ENCODE peak calls at places on chromosomes 3 and 15, in ten cellular contexts. E is breast epithelium, F is keratinocyte, H is MM.1S, C is fibroblast of lung, U is stomach, X is dorsolateral prefrontal cortex, W is brain microvascular endothelial cell, V is uterus, Q is tibial nerve. S is an unnamed sample.

GRCh38 chr3:183781246-183781645 is 44.1 kb downstream of the MAP6D1 start:
- DNase-seq in X (peak; percentile 53), E (no peak), F (no peak), U (no peak), C (no peak), H (no peak), V (no peak), W (no peak), Q (no peak), S (no peak)

GRCh38 chr3:68535782-68536181 is 396.6 kb downstream of the TAFA4 start:
- DNase-seq in E (no peak), F (no peak), W (no peak), H (no peak), C (no peak), Q (no peak), U (no peak), X (no peak), V (no peak), S (no peak)

GRCh38 chr15:38972831-38973230 is 408.2 kb upstream of the RASGRP1 start:
- DNase-seq in C (no peak), V (no peak), X (no peak), Q (no peak), H (no peak), E (no peak), U (no peak), F (no peak), W (peak; percentile 11), S (no peak)

GRCh38 chr3:181457190-181457589 is 254.5 kb upstream of the SOX2 start:
- DNase-seq in Q (no peak), X (peak; percentile 92), C (no peak), W (no peak), U (no peak), H (no peak), F (no peak), E (no peak), V (no peak), S (no peak)

GRCh38 chr3:15264486-15264885 is 58.4 kb downstream of the CAPN7 start:
- DNase-seq in W (no peak), V (no peak), Q (no peak), X (no peak), F (no peak), C (no peak), U (no peak), H (no peak), E (no peak), S (no peak)

GRCh38 chr3:89368846-89369245 is 261.4 kb downstream of the EPHA3 start:
- DNase-seq in C (no peak), W (no peak), H (no peak), Q (no peak), X (no peak), V (no peak), F (no peak), U (no peak), E (no peak), S (no peak)

GRCh38 chr3:168546707-168547106 is 451.0 kb upstream of the GOLIM4 start:
- DNase-seq in C (no peak), H (no peak), W (no peak), E (no peak), V (no peak), F (no peak), Q (no peak), U (no peak), X (no peak), S (no peak)

GRCh38 chr3:187870360-187871203 is 125.3 kb upstream of the BCL6 start:
- DNase-seq in W (no peak), E (no peak), V (no peak), Q (no peak), U (no peak), X (no peak), H (no peak), F (no peak), C (no peak), S (no peak)

GRCh38 chr3:124263168-124263567 is 271.2 kb upstream of the ROPN1 start:
- DNase-seq in E (no peak), V (no peak), U (no peak), C (peak; percentile 97), Q (no peak), W (peak; percentile 86), X (no peak), F (peak; percentile 81), H (no peak), S (peak; percentile 82)

GRCh38 chr15:42084465-42085235 is 9.7 kb downstream of the PLA2G4D start:
- DNase-seq in W (peak; percentile 42), F (peak; percentile 93), C (peak; percentile 43), U (peak; percentile 81), V (peak; percentile 62), Q (peak; percentile 35), E (peak; percentile 65), X (no peak), H (peak; percentile 42), S (peak; percentile 3)

GRCh38 chr3:171784387-171784786 is 25.9 kb downstream of the PLD1 start:
- DNase-seq in F (no peak), H (no peak), E (no peak), Q (no peak), V (no peak), C (no peak), W (no peak), U (no peak), X (no peak), S (no peak)

GRCh38 chr15:81087121-81087520 is 46.9 kb upstream of the CFAP161 start:
- DNase-seq in W (no peak), V (no peak), C (peak; percentile 32), F (no peak), U (no peak), E (no peak), Q (no peak), X (no peak), H (no peak), S (no peak)

GRCh38 chr3:14525685-14526631 is 14.2 kb downstream of the GRIP2 start:
- DNase-seq in X (peak; percentile 10), W (peak; percentile 66), Q (no peak), U (peak; percentile 37), C (peak; percentile 5), H (no peak), F (no peak), V (peak; percentile 56), E (peak; percentile 43), S (no peak)

GRCh38 chr15:33156021-33156420 is 38.5 kb downstream of the FMN1 start:
- DNase-seq in U (no peak), C (no peak), X (no peak), W (no peak), E (no peak), Q (no peak), H (no peak), F (no peak), V (no peak), S (no peak)

GRCh38 chr15:92074646-92075045 is 221.1 kb downstream of the SLCO3A1 start:
- DNase-seq in C (no peak), Q (no peak), U (no peak), X (no peak), F (no peak), W (no peak), E (no peak), H (no peak), V (no peak), S (no peak)

GRCh38 chr3:179829391-179829790 is 176.6 kb downstream of the USP13 start:
- DNase-seq in U (no peak), F (no peak), X (no peak), Q (no peak), V (no peak), W (no peak), C (no peak), E (no peak), H (no peak), S (no peak)

DNA sequence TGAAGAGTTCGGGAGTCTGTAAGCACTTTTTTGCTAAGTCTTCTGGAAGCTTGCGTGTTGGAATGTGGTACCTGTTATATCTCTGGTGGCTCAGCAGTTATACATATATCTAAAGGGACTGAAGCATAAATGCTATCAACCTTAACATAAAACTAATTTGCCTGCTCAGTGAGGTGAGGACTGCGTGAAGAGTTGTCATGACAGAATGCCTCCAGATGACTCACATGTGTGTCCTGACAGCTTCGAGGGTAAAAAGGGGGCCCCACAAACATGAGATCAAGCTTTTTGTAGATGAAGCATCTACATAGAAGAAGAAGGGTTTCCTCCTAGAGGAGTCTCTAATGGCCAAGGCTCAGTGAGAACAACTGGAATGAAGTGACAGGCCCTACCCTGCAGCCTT is 88.8 kb upstream of the C3orf80 start:
- DNase-seq in C (no peak), V (no peak), W (no peak), H (no peak), Q (no peak), U (no peak), E (no peak), F (no peak), X (no peak), S (no peak)
- H3K4me3 ChIP-seq in C (no peak overlapping the region), V (no peak overlapping the region), W (no peak overlapping the region), H (no peak overlapping the region), Q (no peak overlapping the region), U (no peak overlapping the region), E (no peak overlapping the region), F (no peak overlapping the region), X (no peak overlapping the region), S (no peak overlapping the region)

GRCh38 chr3:196108075-196108743 is 26.3 kb upstream of the TFRC start:
- DNase-seq in C (no peak), Q (no peak), U (peak; percentile 41), W (no peak), E (no peak), F (peak; percentile 42), H (no peak), V (no peak), X (no peak), S (no peak)
- H3K27ac ChIP-seq in C (no peak overlapping the region), Q (no peak overlapping the region), U (no peak overlapping the region), W (no peak overlapping the region), E (no peak overlapping the region), F (peak overlapping the region; percentile 77), H (no peak overlapping the region), V (no peak overlapping the region), X (no peak overlapping the region), S (no peak overlapping the region)

DNA sequence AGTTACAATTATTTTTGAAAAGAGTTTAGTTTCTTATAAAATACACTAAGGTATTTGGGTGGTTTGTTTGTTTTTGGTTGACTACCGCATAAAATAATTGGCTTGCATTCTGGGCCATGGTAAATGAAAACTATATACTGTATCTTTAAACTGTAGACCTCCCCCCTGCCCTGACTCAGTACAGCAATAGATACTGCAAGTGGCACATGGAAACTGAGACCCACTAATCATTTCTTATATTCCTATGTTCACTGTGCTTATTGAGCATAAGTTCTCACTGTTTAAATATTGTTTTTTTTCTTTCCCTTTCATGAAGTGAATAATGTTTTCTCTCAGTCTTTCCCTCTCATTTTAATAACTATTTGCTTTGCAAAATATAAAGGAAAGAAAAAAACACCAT is 45.8 kb downstream of the RASA2 start:
- DNase-seq in E (no peak), C (no peak), F (no peak), X (no peak), H (no peak), Q (no peak), V (no peak), W (no peak), U (no peak), S (no peak)
- TF ChIP-seq CTCF in E (no peak), C (no peak), F (no peak), X (no peak), H (no peak), Q (no peak), V (no peak), W (no peak), U (no peak), S (no peak)

DNA sequence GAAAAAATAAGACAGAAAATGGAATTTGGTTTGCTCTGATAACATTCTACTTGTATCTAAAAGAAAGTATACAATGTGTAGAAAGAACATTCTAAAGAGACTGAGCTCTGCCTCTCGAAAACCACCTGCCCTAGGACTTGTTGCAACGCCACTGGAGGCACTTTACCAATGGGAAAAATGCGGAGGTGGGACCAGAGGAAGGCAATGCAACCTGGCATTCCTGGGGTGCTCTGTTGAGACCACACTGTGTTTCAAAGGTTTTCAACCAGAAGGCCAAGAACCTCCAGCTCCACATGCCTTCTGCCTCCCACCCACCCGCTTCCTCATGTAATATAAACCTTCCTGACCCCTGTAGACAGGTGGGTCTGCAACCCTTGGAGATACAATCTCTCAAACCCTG is 4.5 kb downstream of the PROK2 start:
- DNase-seq in E (no peak), C (no peak), H (no peak), V (no peak), W (no peak), U (no peak), Q (no peak), F (no peak), X (no peak), S (no peak)
- H3K4me3 ChIP-seq in E (no peak overlapping the region), C (no peak overlapping the region), H (no peak overlapping the region), V (no peak overlapping the region), W (no peak overlapping the region), U (no peak overlapping the region), Q (no peak overlapping the region), F (no peak overlapping the region), X (no peak overlapping the region), S (no peak overlapping the region)

S was measured in AG04450.